ENCODE peak calls at places on chromosomes 13 and 19, in four cellular contexts. One of them, this sample, is unnamed.

GRCh38 chr19:2243274-2244121 is 5.6 kb upstream of the AMH start:
- DNase-seq in BJ: no peak
- DNase-seq in stimulated activated CD4-positive, alpha-beta T cell treated with anti-CD3 and anti-CD28 coated beads, Interleukin-4, amount 100 ng/mL, for 4 hours: no peak
- DNase-seq in activated CD4-positive, alpha-beta T cell treated with anti-CD3 and anti-CD28 coated beads, Interleukin-2, amount 10 ng/mL, durations not matched to agents 24 days and 14 days: no peak
- DNase-seq in this sample: no peak

GRCh38 chr13:61036715-61037114 is 378.9 kb downstream of the PCDH20 start:
- DNase-seq in BJ: no peak
- DNase-seq in stimulated activated CD4-positive, alpha-beta T cell treated with anti-CD3 and anti-CD28 coated beads, Interleukin-4, amount 100 ng/mL, for 4 hours: no peak
- DNase-seq in activated CD4-positive, alpha-beta T cell treated with anti-CD3 and anti-CD28 coated beads, Interleukin-2, amount 10 ng/mL, durations not matched to agents 24 days and 14 days: no peak
- DNase-seq in this sample: no peak

GRCh38 chr19:39555883-39556282 is 15.9 kb upstream of the EID2 start:
- DNase-seq in BJ: no peak
- DNase-seq in stimulated activated CD4-positive, alpha-beta T cell treated with anti-CD3 and anti-CD28 coated beads, Interleukin-4, amount 100 ng/mL, for 4 hours: no peak
- DNase-seq in activated CD4-positive, alpha-beta T cell treated with anti-CD3 and anti-CD28 coated beads, Interleukin-2, amount 10 ng/mL, durations not matched to agents 24 days and 14 days: peak
- DNase-seq in this sample: no peak

GRCh38 chr19:30857388-30857787 is 485.2 kb downstream of the ZNF536 start:
- DNase-seq in BJ: no peak
- DNase-seq in stimulated activated CD4-positive, alpha-beta T cell treated with anti-CD3 and anti-CD28 coated beads, Interleukin-4, amount 100 ng/mL, for 4 hours: no peak
- DNase-seq in activated CD4-positive, alpha-beta T cell treated with anti-CD3 and anti-CD28 coated beads, Interleukin-2, amount 10 ng/mL, durations not matched to agents 24 days and 14 days: no peak
- DNase-seq in this sample: no peak

GRCh38 chr19:7415163-7415856 is 66.6 kb downstream of the ARHGEF18 start:
- DNase-seq in BJ: no peak
- DNase-seq in stimulated activated CD4-positive, alpha-beta T cell treated with anti-CD3 and anti-CD28 coated beads, Interleukin-4, amount 100 ng/mL, for 4 hours: no peak
- DNase-seq in activated CD4-positive, alpha-beta T cell treated with anti-CD3 and anti-CD28 coated beads, Interleukin-2, amount 10 ng/mL, durations not matched to agents 24 days and 14 days: no peak
- DNase-seq in this sample: no peak

GRCh38 chr13:35909837-35910236 is 221.3 kb downstream of the DCLK1 start:
- DNase-seq in BJ: no peak
- DNase-seq in stimulated activated CD4-positive, alpha-beta T cell treated with anti-CD3 and anti-CD28 coated beads, Interleukin-4, amount 100 ng/mL, for 4 hours: no peak
- DNase-seq in activated CD4-positive, alpha-beta T cell treated with anti-CD3 and anti-CD28 coated beads, Interleukin-2, amount 10 ng/mL, durations not matched to agents 24 days and 14 days: no peak
- DNase-seq in this sample: no peak

GRCh38 chr13:94175076-94175475 is 304.4 kb downstream of the DCT start:
- DNase-seq in BJ: no peak
- DNase-seq in stimulated activated CD4-positive, alpha-beta T cell treated with anti-CD3 and anti-CD28 coated beads, Interleukin-4, amount 100 ng/mL, for 4 hours: no peak
- DNase-seq in activated CD4-positive, alpha-beta T cell treated with anti-CD3 and anti-CD28 coated beads, Interleukin-2, amount 10 ng/mL, durations not matched to agents 24 days and 14 days: no peak
- DNase-seq in this sample: no peak

GRCh38 chr19:33420821-33421220 is 47.3 kb downstream of the CEBPG start:
- DNase-seq in BJ: no peak
- DNase-seq in stimulated activated CD4-positive, alpha-beta T cell treated with anti-CD3 and anti-CD28 coated beads, Interleukin-4, amount 100 ng/mL, for 4 hours: no peak
- DNase-seq in activated CD4-positive, alpha-beta T cell treated with anti-CD3 and anti-CD28 coated beads, Interleukin-2, amount 10 ng/mL, durations not matched to agents 24 days and 14 days: no peak
- DNase-seq in this sample: no peak

GRCh38 chr13:39501711-39502324 is 101.2 kb downstream of the LHFPL6 start:
- DNase-seq in BJ: no peak
- DNase-seq in stimulated activated CD4-positive, alpha-beta T cell treated with anti-CD3 and anti-CD28 coated beads, Interleukin-4, amount 100 ng/mL, for 4 hours: no peak
- DNase-seq in activated CD4-positive, alpha-beta T cell treated with anti-CD3 and anti-CD28 coated beads, Interleukin-2, amount 10 ng/mL, durations not matched to agents 24 days and 14 days: no peak
- DNase-seq in this sample: no peak